ENCODE peak calls at places on chromosomes 3 and 15, in seven cellular contexts. One of them, this sample, is unnamed.

GRCh38 chr15:98787936-98788757 is 139.8 kb downstream of the IGF1R start:
- DNase-seq in A673: no peak
- DNase-seq in PC-3: no peak
- DNase-seq in HL-60: peak; percentile 82
- DNase-seq in GM13976: no peak
- DNase-seq in dorsolateral prefrontal cortex: no peak
- DNase-seq in neural crest cell: no peak
- DNase-seq in this sample: no peak

GRCh38 chr3:175338775-175339535 is 479.8 kb downstream of the NAALADL2 start:
- DNase-seq in GM13976: no peak
- DNase-seq in PC-3: peak; percentile 74
- DNase-seq in neural crest cell: no peak
- DNase-seq in HL-60: no peak
- DNase-seq in dorsolateral prefrontal cortex: no peak
- DNase-seq in A673: no peak
- DNase-seq in this sample: no peak

GRCh38 chr15:40959331-40960141 is 6.3 kb downstream of the CHAC1 start:
- DNase-seq in PC-3: no peak
- DNase-seq in A673: no peak
- DNase-seq in dorsolateral prefrontal cortex: no peak
- DNase-seq in neural crest cell: no peak
- DNase-seq in HL-60: no peak
- DNase-seq in GM13976: no peak
- DNase-seq in this sample: no peak

GRCh38 chr3:125165189-125165947 is 47.2 kb downstream of the SLC12A8 start:
- DNase-seq in A673: peak; percentile 22
- DNase-seq in HL-60: no peak
- DNase-seq in PC-3: peak; percentile 3
- DNase-seq in neural crest cell: peak; percentile 43
- DNase-seq in GM13976: peak; percentile 58
- DNase-seq in dorsolateral prefrontal cortex: no peak
- DNase-seq in this sample: no peak

GRCh38 chr3:189806171-189806951 is 175.2 kb downstream of the TP63 start:
- DNase-seq in A673: peak; percentile 58
- DNase-seq in GM13976: no peak
- DNase-seq in dorsolateral prefrontal cortex: no peak
- DNase-seq in neural crest cell: peak; percentile 12
- DNase-seq in HL-60: no peak
- DNase-seq in PC-3: no peak
- DNase-seq in this sample: no peak

GRCh38 chr3:184186902-184187207 is 856 bp downstream of the ABCF3 start:
- DNase-seq in dorsolateral prefrontal cortex: no peak
- DNase-seq in GM13976: no peak
- DNase-seq in HL-60: no peak
- DNase-seq in PC-3: no peak
- DNase-seq in A673: no peak
- DNase-seq in neural crest cell: no peak
- DNase-seq in this sample: no peak

GRCh38 chr15:95935852-95936251 is 394.6 kb upstream of the NR2F2 start:
- DNase-seq in A673: no peak
- DNase-seq in GM13976: no peak
- DNase-seq in HL-60: no peak
- DNase-seq in dorsolateral prefrontal cortex: no peak
- DNase-seq in PC-3: no peak
- DNase-seq in neural crest cell: no peak
- DNase-seq in this sample: no peak

GRCh38 chr15:45276851-45277250 is 24.8 kb downstream of the SLC28A2 start:
- DNase-seq in HL-60: no peak
- DNase-seq in dorsolateral prefrontal cortex: no peak
- DNase-seq in A673: peak; percentile 58
- DNase-seq in PC-3: peak; percentile 74
- DNase-seq in neural crest cell: no peak
- DNase-seq in GM13976: peak; percentile 51
- DNase-seq in this sample: no peak

GRCh38 chr3:129795596-129795995 is 97.9 kb downstream of the TMCC1 start:
- DNase-seq in A673: no peak
- DNase-seq in GM13976: no peak
- DNase-seq in PC-3: peak; percentile 83
- DNase-seq in dorsolateral prefrontal cortex: no peak
- DNase-seq in HL-60: no peak
- DNase-seq in neural crest cell: no peak
- DNase-seq in this sample: no peak

GRCh38 chr3:8442993-8443670 is 58.5 kb upstream of the LMCD1 start:
- DNase-seq in neural crest cell: no peak
- DNase-seq in PC-3: no peak
- DNase-seq in HL-60: no peak
- DNase-seq in GM13976: no peak
- DNase-seq in A673: no peak
- DNase-seq in dorsolateral prefrontal cortex: no peak
- DNase-seq in this sample: no peak

GRCh38 chr3:8438507-8439079 is 63.0 kb upstream of the LMCD1 start:
- DNase-seq in GM13976: no peak
- DNase-seq in dorsolateral prefrontal cortex: no peak
- DNase-seq in PC-3: no peak
- DNase-seq in neural crest cell: no peak
- DNase-seq in A673: no peak
- DNase-seq in HL-60: no peak
- DNase-seq in this sample: no peak

GRCh38 chr3:8444883-8445282 is 56.7 kb upstream of the LMCD1 start:
- DNase-seq in GM13976: no peak
- DNase-seq in A673: no peak
- DNase-seq in PC-3: no peak
- DNase-seq in HL-60: no peak
- DNase-seq in neural crest cell: no peak
- DNase-seq in dorsolateral prefrontal cortex: no peak
- DNase-seq in this sample: no peak

GRCh38 chr3:8443829-8444791 is 57.5 kb upstream of the LMCD1 start:
- DNase-seq in dorsolateral prefrontal cortex: peak; percentile 47
- DNase-seq in HL-60: no peak
- DNase-seq in A673: peak; percentile 52
- DNase-seq in PC-3: peak; percentile 99
- DNase-seq in GM13976: no peak
- DNase-seq in neural crest cell: peak; percentile 66
- DNase-seq in this sample: no peak

DNA sequence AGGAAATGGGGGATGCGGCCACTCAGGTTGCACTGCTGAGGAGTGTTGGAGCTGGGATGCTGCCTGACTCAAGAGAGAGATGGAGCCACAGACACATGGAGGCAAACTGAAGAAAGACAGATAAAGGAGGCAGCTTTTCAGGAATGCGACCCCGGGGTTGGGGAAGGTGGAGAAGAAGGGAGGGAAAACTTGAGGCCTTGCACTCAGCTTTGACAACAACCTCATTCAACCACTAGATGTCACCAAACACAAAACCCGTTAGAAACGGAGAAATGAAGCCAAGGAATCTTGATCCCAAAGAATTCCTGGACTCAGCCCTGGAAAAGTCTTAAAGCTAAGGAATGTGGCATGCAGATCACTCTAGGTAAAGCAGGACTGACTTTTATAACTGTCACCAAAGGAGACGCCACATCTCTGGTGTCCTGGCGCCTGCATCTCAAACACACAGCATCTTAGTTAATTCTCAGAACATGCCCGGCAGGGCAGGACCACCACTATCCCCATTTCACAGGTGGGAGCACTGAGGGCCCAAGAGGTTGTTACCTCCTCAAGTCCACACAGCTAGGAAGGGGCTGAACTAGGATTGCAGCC is 59.6 kb upstream of the LMCD1 start:
- DNase-seq in PC-3: peak; percentile 84
- DNase-seq in HL-60: no peak
- DNase-seq in neural crest cell: peak; percentile 33
- DNase-seq in dorsolateral prefrontal cortex: no peak
- DNase-seq in GM13976: peak; percentile 46
- DNase-seq in A673: peak; percentile 65
- DNase-seq in this sample: no peak
- TF ChIP-seq CTCF in PC-3: peak; percentile 90
- TF ChIP-seq CTCF in HL-60: peak; percentile 24
- TF ChIP-seq CTCF in neural crest cell: peak; percentile 81
- TF ChIP-seq CTCF in dorsolateral prefrontal cortex: peak; percentile 78
- TF ChIP-seq CTCF in GM13976: peak; percentile 40
- TF ChIP-seq CTCF in A673: peak; percentile 77
- TF ChIP-seq CTCF in this sample: peak; percentile 34

DNA sequence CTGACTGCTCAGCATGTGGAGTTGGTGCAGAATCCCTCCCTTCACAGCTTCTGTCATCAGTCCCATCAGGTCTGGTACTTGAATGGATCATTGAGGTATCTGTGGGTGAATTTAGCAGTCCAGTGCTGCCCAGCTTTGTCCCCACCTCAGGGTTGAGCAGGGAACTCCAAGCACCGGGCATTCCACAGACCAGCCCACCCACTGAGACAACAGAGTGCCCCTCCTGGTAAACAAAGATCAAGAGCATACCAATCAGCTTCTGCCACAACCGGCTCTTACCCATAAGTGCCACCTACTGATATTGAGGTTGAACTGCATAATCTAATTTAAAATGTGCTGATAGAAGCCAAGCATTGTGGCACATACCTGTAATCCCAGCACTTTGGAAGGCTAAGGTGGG is 57.1 kb upstream of the FXR1 start:
- DNase-seq in A673: peak; percentile 23
- DNase-seq in neural crest cell: no peak
- DNase-seq in PC-3: peak; percentile 29
- DNase-seq in HL-60: no peak
- DNase-seq in dorsolateral prefrontal cortex: no peak
- DNase-seq in GM13976: no peak
- DNase-seq in this sample: no peak
- TF ChIP-seq CTCF in A673: peak; percentile 44
- TF ChIP-seq CTCF in neural crest cell: peak; percentile 31
- TF ChIP-seq CTCF in PC-3: peak; percentile 57
- TF ChIP-seq CTCF in HL-60: no peak
- TF ChIP-seq CTCF in dorsolateral prefrontal cortex: no peak
- TF ChIP-seq CTCF in GM13976: peak; percentile 18
- TF ChIP-seq CTCF in this sample: no peak

GRCh38 chr15:85035980-85036379 is 54.3 kb downstream of the PDE8A start:
- DNase-seq in GM13976: no peak
- DNase-seq in neural crest cell: no peak
- DNase-seq in A673: no peak
- DNase-seq in HL-60: no peak
- DNase-seq in PC-3: peak; percentile 18
- DNase-seq in dorsolateral prefrontal cortex: no peak
- DNase-seq in this sample: no peak

GRCh38 chr15:85031944-85032587 is 50.4 kb downstream of the PDE8A start:
- DNase-seq in HL-60: no peak
- DNase-seq in PC-3: no peak
- DNase-seq in GM13976: no peak
- DNase-seq in dorsolateral prefrontal cortex: no peak
- DNase-seq in neural crest cell: no peak
- DNase-seq in A673: no peak
- DNase-seq in this sample: no peak

GRCh38 chr15:85031086-85031943 is 49.7 kb downstream of the PDE8A start:
- DNase-seq in HL-60: no peak
- DNase-seq in PC-3: no peak
- DNase-seq in A673: no peak
- DNase-seq in dorsolateral prefrontal cortex: no peak
- DNase-seq in neural crest cell: no peak
- DNase-seq in GM13976: no peak
- DNase-seq in this sample: no peak

GRCh38 chr15:85030301-85031049 is 48.8 kb downstream of the PDE8A start:
- DNase-seq in HL-60: no peak
- DNase-seq in A673: peak; percentile 51
- DNase-seq in PC-3: peak; percentile 19
- DNase-seq in neural crest cell: no peak
- DNase-seq in GM13976: no peak
- DNase-seq in dorsolateral prefrontal cortex: no peak
- DNase-seq in this sample: peak; percentile 19

GRCh38 chr15:85033148-85033547 is 51.5 kb downstream of the PDE8A start:
- DNase-seq in GM13976: no peak
- DNase-seq in dorsolateral prefrontal cortex: no peak
- DNase-seq in PC-3: no peak
- DNase-seq in A673: no peak
- DNase-seq in HL-60: no peak
- DNase-seq in neural crest cell: no peak
- DNase-seq in this sample: no peak
- TF ChIP-seq CTCF in GM13976: no peak
- TF ChIP-seq CTCF in dorsolateral prefrontal cortex: no peak
- TF ChIP-seq CTCF in PC-3: no peak
- TF ChIP-seq CTCF in A673: no peak
- TF ChIP-seq CTCF in HL-60: no peak
- TF ChIP-seq CTCF in neural crest cell: no peak
- TF ChIP-seq CTCF in this sample: no peak

GRCh38 chr15:49876401-49877038 is 242.5 kb downstream of the ATP8B4 start:
- DNase-seq in A673: no peak
- DNase-seq in PC-3: peak; percentile 42
- DNase-seq in HL-60: no peak
- DNase-seq in GM13976: no peak
- DNase-seq in dorsolateral prefrontal cortex: no peak
- DNase-seq in neural crest cell: no peak
- DNase-seq in this sample: no peak
- TF ChIP-seq CTCF in A673: peak; percentile 15
- TF ChIP-seq CTCF in PC-3: peak; percentile 56
- TF ChIP-seq CTCF in HL-60: no peak
- TF ChIP-seq CTCF in GM13976: peak; percentile 2
- TF ChIP-seq CTCF in dorsolateral prefrontal cortex: peak; percentile 17
- TF ChIP-seq CTCF in neural crest cell: peak; percentile 38
- TF ChIP-seq CTCF in this sample: no peak

GRCh38 chr15:71136159-71137137 is 21.2 kb downstream of the THSD4 start:
- DNase-seq in neural crest cell: no peak
- DNase-seq in A673: peak; percentile 97
- DNase-seq in GM13976: no peak
- DNase-seq in HL-60: no peak
- DNase-seq in PC-3: peak; percentile 92
- DNase-seq in dorsolateral prefrontal cortex: no peak
- DNase-seq in this sample: no peak
- TF ChIP-seq CTCF in neural crest cell: no peak
- TF ChIP-seq CTCF in A673: no peak
- TF ChIP-seq CTCF in GM13976: no peak
- TF ChIP-seq CTCF in HL-60: no peak
- TF ChIP-seq CTCF in PC-3: peak; percentile 39
- TF ChIP-seq CTCF in dorsolateral prefrontal cortex: no peak
- TF ChIP-seq CTCF in this sample: no peak

GRCh38 chr3:11371758-11372157 is 99.6 kb downstream of the ATG7 start:
- DNase-seq in HL-60: no peak
- DNase-seq in PC-3: no peak
- DNase-seq in A673: no peak
- DNase-seq in GM13976: no peak
- DNase-seq in neural crest cell: no peak
- DNase-seq in dorsolateral prefrontal cortex: no peak
- DNase-seq in this sample: no peak
- TF ChIP-seq CTCF in HL-60: no peak
- TF ChIP-seq CTCF in PC-3: no peak
- TF ChIP-seq CTCF in A673: no peak
- TF ChIP-seq CTCF in GM13976: no peak
- TF ChIP-seq CTCF in neural crest cell: no peak
- TF ChIP-seq CTCF in dorsolateral prefrontal cortex: no peak
- TF ChIP-seq CTCF in this sample: no peak

DNA sequence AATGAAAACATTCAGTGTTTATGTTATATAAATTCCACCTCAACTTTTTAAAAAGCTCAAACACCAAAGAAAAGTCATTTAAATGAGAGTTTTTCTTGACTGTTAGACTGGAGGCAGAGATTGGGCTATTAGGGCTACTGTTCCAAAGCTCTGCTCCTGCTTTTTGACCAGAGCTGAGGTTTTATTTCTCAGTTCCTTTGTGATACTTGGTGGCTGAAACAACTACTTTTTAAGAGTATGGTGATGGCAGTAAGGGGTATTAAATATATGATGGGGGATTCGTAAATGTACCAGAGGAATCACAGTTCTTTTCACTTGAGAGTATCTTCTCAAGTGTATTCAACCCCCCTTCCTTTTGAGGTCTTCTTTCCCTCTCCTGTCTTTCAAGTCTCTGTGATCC is 186.1 kb upstream of the CGNL1 start:
- DNase-seq in dorsolateral prefrontal cortex: no peak
- DNase-seq in A673: no peak
- DNase-seq in PC-3: no peak
- DNase-seq in neural crest cell: no peak
- DNase-seq in GM13976: no peak
- DNase-seq in HL-60: no peak
- DNase-seq in this sample: no peak
- TF ChIP-seq CTCF in dorsolateral prefrontal cortex: no peak
- TF ChIP-seq CTCF in A673: no peak
- TF ChIP-seq CTCF in PC-3: no peak
- TF ChIP-seq CTCF in neural crest cell: no peak
- TF ChIP-seq CTCF in GM13976: no peak
- TF ChIP-seq CTCF in HL-60: no peak
- TF ChIP-seq CTCF in this sample: no peak

This sample was measured in activated CD8-positive, alpha-beta T cell treated with anti-CD3 and anti-CD28 coated beads for 36 hours.